ENCODE peak calls at places on chromosomes 7 and 10, in five cellular contexts. One of them, this sample, is unnamed.

GRCh38 chr10:97673736-97674525 is 13.1 kb downstream of the AVPI1 start:
- DNase-seq in H1: no peak
- DNase-seq in prostate gland: no peak
- DNase-seq in stomach: no peak
- DNase-seq in transverse colon: no peak
- DNase-seq in this sample: no peak

GRCh38 chr10:71217266-71218045 is 5.1 kb downstream of the UNC5B start:
- DNase-seq in prostate gland: no peak
- DNase-seq in H1: no peak
- DNase-seq in transverse colon: no peak
- DNase-seq in stomach: no peak
- DNase-seq in this sample: no peak

GRCh38 chr7:8295638-8296361 is 33.8 kb upstream of the ICA1 start:
- DNase-seq in stomach: peak
- DNase-seq in prostate gland: peak
- DNase-seq in transverse colon: peak
- DNase-seq in H1: peak
- DNase-seq in this sample: peak

GRCh38 chr10:70174058-70174741 is 3.9 kb upstream of the SAR1A start:
- DNase-seq in stomach: no peak
- DNase-seq in H1: no peak
- DNase-seq in transverse colon: peak
- DNase-seq in prostate gland: no peak
- DNase-seq in this sample: peak

GRCh38 chr7:119377-120163 is 72.8 kb upstream of the FAM20C start:
- DNase-seq in transverse colon: peak
- DNase-seq in stomach: no peak
- DNase-seq in H1: no peak
- DNase-seq in prostate gland: no peak
- DNase-seq in this sample: no peak

GRCh38 chr10:95443636-95444035 is 117.5 kb downstream of the SORBS1 start:
- DNase-seq in H1: no peak
- DNase-seq in stomach: no peak
- DNase-seq in prostate gland: no peak
- DNase-seq in transverse colon: no peak
- DNase-seq in this sample: no peak

GRCh38 chr7:66296555-66296954 is 91.4 kb downstream of the TPST1 start:
- DNase-seq in prostate gland: no peak
- DNase-seq in H1: no peak
- DNase-seq in stomach: no peak
- DNase-seq in transverse colon: no peak
- DNase-seq in this sample: no peak

GRCh38 chr10:35000936-35001335 is 89.2 kb downstream of the CUL2 start:
- DNase-seq in transverse colon: no peak
- DNase-seq in stomach: no peak
- DNase-seq in H1: no peak
- DNase-seq in prostate gland: no peak
- DNase-seq in this sample: no peak

GRCh38 chr10:94102436-94102835 is 108.7 kb downstream of the PLCE1 start:
- DNase-seq in stomach: no peak
- DNase-seq in prostate gland: no peak
- DNase-seq in transverse colon: no peak
- DNase-seq in H1: no peak
- DNase-seq in this sample: no peak

GRCh38 chr7:55054252-55054651 is 35.4 kb downstream of the EGFR start:
- DNase-seq in stomach: no peak
- DNase-seq in prostate gland: peak
- DNase-seq in transverse colon: no peak
- DNase-seq in H1: no peak
- DNase-seq in this sample: no peak

GRCh38 chr7:15607541-15608210 is 45.9 kb upstream of the AGMO start:
- DNase-seq in H1: no peak
- DNase-seq in prostate gland: no peak
- DNase-seq in stomach: no peak
- DNase-seq in transverse colon: no peak
- DNase-seq in this sample: no peak

GRCh38 chr7:5422324-5423271 is 1.0 kb downstream of the TNRC18 start:
- DNase-seq in stomach: no peak
- DNase-seq in transverse colon: no peak
- DNase-seq in prostate gland: peak
- DNase-seq in H1: no peak
- DNase-seq in this sample: no peak
- TF ChIP-seq POLR2AphosphoS5 in stomach: no peak
- TF ChIP-seq POLR2AphosphoS5 in transverse colon: no peak
- TF ChIP-seq POLR2AphosphoS5 in prostate gland: no peak
- TF ChIP-seq POLR2AphosphoS5 in H1: no peak
- TF ChIP-seq POLR2AphosphoS5 in this sample: no peak

GRCh38 chr7:112206238-112207105 is at the start of the genes DOCK4 and ZNF277:
- DNase-seq in transverse colon: peak
- DNase-seq in H1: peak
- DNase-seq in prostate gland: peak
- DNase-seq in stomach: peak
- DNase-seq in this sample: peak
- TF ChIP-seq POLR2A in transverse colon: peak
- TF ChIP-seq POLR2A in H1: peak
- TF ChIP-seq POLR2A in prostate gland: peak
- TF ChIP-seq POLR2A in stomach: peak
- TF ChIP-seq POLR2A in this sample: no peak

GRCh38 chr7:111290419-111290818 is 199.5 kb downstream of the LRRN3 start:
- DNase-seq in H1: no peak
- DNase-seq in prostate gland: no peak
- DNase-seq in stomach: no peak
- DNase-seq in transverse colon: no peak
- DNase-seq in this sample: no peak
- TF ChIP-seq POLR2AphosphoS5 in H1: no peak
- TF ChIP-seq POLR2AphosphoS5 in prostate gland: no peak
- TF ChIP-seq POLR2AphosphoS5 in stomach: no peak
- TF ChIP-seq POLR2AphosphoS5 in transverse colon: no peak
- TF ChIP-seq POLR2AphosphoS5 in this sample: no peak

DNA sequence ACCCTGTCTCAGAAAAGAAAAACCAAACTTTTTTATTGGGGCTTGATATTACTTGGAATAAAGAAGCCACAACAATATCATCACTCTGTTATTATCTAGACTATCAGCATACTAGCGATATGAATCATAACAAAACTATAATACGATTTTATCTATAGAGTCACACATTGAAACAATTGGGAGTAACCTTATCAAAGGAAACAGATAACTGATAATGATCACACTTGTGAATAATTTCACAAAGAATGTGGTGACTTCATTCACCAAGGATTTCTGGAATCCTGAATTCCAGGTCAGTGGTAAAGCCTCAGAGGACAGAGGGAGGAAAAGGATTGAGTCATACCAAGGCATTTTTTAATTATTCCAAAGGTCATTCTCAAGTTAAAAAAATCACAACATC is 32.1 kb upstream of the NMT2 start:
- DNase-seq in H1: no peak
- DNase-seq in prostate gland: no peak
- DNase-seq in stomach: no peak
- DNase-seq in transverse colon: no peak
- DNase-seq in this sample: no peak
- TF ChIP-seq POLR2A in H1: no peak
- TF ChIP-seq POLR2A in prostate gland: no peak
- TF ChIP-seq POLR2A in stomach: no peak
- TF ChIP-seq POLR2A in transverse colon: no peak
- TF ChIP-seq POLR2A in this sample: no peak

GRCh38 chr7:2736411-2736914 is 48.5 kb downstream of the AMZ1 start:
- DNase-seq in stomach: peak
- DNase-seq in prostate gland: no peak
- DNase-seq in H1: no peak
- DNase-seq in transverse colon: no peak
- DNase-seq in this sample: no peak

GRCh38 chr7:2732959-2733584 is 45.1 kb downstream of the AMZ1 start:
- DNase-seq in H1: no peak
- DNase-seq in stomach: peak
- DNase-seq in prostate gland: peak
- DNase-seq in transverse colon: peak
- DNase-seq in this sample: no peak

GRCh38 chr7:2734084-2734601 is 46.1 kb downstream of the AMZ1 start:
- DNase-seq in H1: no peak
- DNase-seq in prostate gland: no peak
- DNase-seq in stomach: peak
- DNase-seq in transverse colon: no peak
- DNase-seq in this sample: no peak

GRCh38 chr7:2735744-2736143 is 47.7 kb downstream of the AMZ1 start:
- DNase-seq in H1: no peak
- DNase-seq in stomach: peak
- DNase-seq in transverse colon: no peak
- DNase-seq in prostate gland: no peak
- DNase-seq in this sample: no peak

DNA sequence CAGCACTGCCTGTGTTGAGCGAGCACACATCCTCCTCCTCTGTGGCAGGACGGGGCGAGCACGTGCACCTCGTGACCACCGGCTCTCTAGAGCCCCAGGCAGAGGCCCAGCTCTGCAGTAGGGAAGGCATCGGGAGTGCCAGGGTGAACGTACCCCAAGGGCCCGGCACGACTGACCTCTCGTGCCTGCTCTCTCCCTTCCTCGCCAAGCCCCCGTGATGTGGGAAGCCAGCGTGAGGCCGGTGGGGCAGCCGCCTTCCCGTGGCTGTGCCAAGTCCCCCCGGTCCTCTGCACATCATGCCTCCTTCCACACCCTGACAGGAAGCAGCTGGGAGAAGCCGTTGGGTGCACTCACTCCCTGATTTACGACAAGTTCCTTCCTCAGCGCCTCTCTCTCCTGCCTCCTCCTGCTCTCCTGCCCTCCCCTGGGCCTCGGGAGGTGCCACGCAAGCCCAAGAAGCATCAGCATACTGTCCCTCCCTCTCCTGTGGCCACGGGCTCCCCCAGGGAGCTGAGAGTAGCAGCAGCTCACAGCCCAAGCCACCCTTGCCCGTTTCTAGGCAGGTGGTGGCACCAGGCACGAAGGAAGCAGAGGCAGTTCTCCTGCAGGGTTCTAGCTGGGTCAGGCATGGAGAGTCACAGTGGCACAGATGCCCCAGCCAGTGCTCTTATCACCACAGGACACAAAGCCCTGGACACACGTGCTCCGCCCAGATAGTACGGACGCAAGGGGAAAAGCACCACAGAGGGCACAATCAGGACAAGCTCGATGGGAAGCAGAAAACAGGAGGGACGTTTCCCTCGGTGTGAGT is 47.0 kb downstream of the AMZ1 start:
- DNase-seq in H1: no peak
- DNase-seq in stomach: peak
- DNase-seq in transverse colon: peak
- DNase-seq in prostate gland: no peak
- DNase-seq in this sample: no peak
- TF ChIP-seq POLR2AphosphoS5 in H1: no peak
- TF ChIP-seq POLR2AphosphoS5 in stomach: no peak
- TF ChIP-seq POLR2AphosphoS5 in transverse colon: no peak
- TF ChIP-seq POLR2AphosphoS5 in prostate gland: peak
- TF ChIP-seq POLR2AphosphoS5 in this sample: no peak

GRCh38 chr7:100539436-100540006 is 518 bp downstream of the AGFG2 start:
- DNase-seq in H1: no peak
- DNase-seq in transverse colon: no peak
- DNase-seq in prostate gland: no peak
- DNase-seq in stomach: no peak
- DNase-seq in this sample: no peak
- TF ChIP-seq POLR2A in H1: no peak
- TF ChIP-seq POLR2A in transverse colon: no peak
- TF ChIP-seq POLR2A in prostate gland: no peak
- TF ChIP-seq POLR2A in stomach: no peak
- TF ChIP-seq POLR2A in this sample: no peak

DNA sequence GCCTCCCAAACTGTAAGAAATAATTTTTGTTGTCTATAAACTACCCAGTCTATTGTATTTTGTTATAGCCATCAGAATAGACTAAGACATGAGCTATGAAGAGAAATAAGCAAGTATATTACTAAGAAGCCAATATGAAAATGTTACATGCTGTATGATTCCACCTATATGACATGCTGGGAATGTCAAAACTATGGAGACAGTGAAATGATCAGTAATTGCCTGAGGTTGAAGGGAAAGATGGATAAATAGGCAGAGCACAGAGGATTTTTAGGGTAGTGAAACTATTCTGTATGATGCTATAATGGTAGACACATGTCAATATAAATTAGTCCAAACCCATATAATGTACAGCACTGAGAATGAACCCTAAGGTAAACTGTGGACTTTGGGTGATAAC is 261.3 kb upstream of the PCDH15 start:
- DNase-seq in H1: no peak
- DNase-seq in transverse colon: no peak
- DNase-seq in stomach: no peak
- DNase-seq in prostate gland: no peak
- DNase-seq in this sample: no peak
- TF ChIP-seq POLR2AphosphoS5 in H1: no peak
- TF ChIP-seq POLR2AphosphoS5 in transverse colon: no peak
- TF ChIP-seq POLR2AphosphoS5 in stomach: no peak
- TF ChIP-seq POLR2AphosphoS5 in prostate gland: no peak
- TF ChIP-seq POLR2AphosphoS5 in this sample: no peak

DNA sequence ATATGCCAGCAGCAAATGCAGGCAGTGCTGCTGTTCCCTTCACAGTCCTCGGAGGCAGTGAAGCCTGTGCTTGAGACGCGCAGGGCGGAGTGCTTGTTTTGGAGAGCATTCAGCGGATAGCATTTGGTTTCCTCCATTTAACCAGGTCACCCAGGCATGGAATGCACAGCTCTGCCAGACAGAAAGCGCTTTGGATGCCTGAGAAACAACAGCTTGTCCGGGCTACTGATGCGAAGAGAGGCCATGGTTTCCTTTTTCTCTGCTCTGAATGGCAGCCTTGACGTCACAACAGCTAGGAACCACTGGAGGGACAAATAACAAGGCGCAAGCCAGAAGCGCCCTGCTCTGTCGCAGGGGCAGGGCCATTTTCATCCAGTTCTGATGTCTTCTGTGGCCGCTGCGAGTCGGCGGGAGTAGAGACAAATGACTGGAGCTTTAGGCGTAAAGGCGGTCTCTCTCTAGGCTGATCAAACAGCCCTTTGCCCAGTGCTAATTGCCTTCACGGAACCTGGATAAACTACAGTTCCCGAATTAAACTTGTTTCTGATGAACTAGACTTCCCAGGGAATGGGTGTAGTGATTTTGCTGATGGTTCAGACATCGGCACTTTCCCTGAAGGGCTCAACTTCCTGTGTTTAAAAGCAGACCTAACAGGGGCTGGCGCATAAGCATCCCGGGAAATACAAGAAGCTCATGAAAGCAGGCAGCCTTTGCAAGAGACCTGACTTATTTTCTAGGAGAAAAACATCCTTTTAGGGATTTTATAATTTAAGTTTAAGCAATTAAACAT is 187.6 kb upstream of the KLF14 start:
- DNase-seq in stomach: peak
- DNase-seq in prostate gland: peak
- DNase-seq in transverse colon: peak
- DNase-seq in H1: no peak
- DNase-seq in this sample: no peak
- TF ChIP-seq POLR2A in stomach: no peak
- TF ChIP-seq POLR2A in prostate gland: no peak
- TF ChIP-seq POLR2A in transverse colon: peak
- TF ChIP-seq POLR2A in H1: no peak
- TF ChIP-seq POLR2A in this sample: no peak

This sample was measured in GM12891.